ENCODE peak calls at places on chromosome 1, in ten cellular contexts. One of them, this sample, is unnamed.

GRCh38 chr1:40633563-40634376 is 31.7 kb downstream of the RIMS3 start:
- DNase-seq in posterior cingulate gyrus: no peak
- DNase-seq in foreskin fibroblast: no peak
- DNase-seq in GM12892: no peak
- DNase-seq in aorta: no peak
- DNase-seq in NCI-H524 treated with DMSO at 0.1 percent for 48 hours: no peak
- DNase-seq in fibroblast of pulmonary artery: no peak
- DNase-seq in AG10803: no peak
- DNase-seq in endothelial cell: no peak
- DNase-seq in neural progenitor cell: no peak
- DNase-seq in this sample: no peak

GRCh38 chr1:53378932-53379661 is 51.2 kb upstream of the LRP8 start:
- DNase-seq in posterior cingulate gyrus: no peak
- DNase-seq in foreskin fibroblast: no peak
- DNase-seq in GM12892: no peak
- DNase-seq in aorta: peak
- DNase-seq in NCI-H524 treated with DMSO at 0.1 percent for 48 hours: peak
- DNase-seq in fibroblast of pulmonary artery: no peak
- DNase-seq in AG10803: no peak
- DNase-seq in endothelial cell: no peak
- DNase-seq in neural progenitor cell: no peak
- DNase-seq in this sample: no peak

GRCh38 chr1:17207966-17208418 is 3.1 kb downstream of the PADI1 start:
- DNase-seq in posterior cingulate gyrus: no peak
- DNase-seq in foreskin fibroblast: peak
- DNase-seq in GM12892: peak
- DNase-seq in aorta: no peak
- DNase-seq in NCI-H524 treated with DMSO at 0.1 percent for 48 hours: no peak
- DNase-seq in fibroblast of pulmonary artery: peak
- DNase-seq in AG10803: peak
- DNase-seq in endothelial cell: no peak
- DNase-seq in neural progenitor cell: no peak
- DNase-seq in this sample: no peak

GRCh38 chr1:215530401-215530984 is 36.6 kb upstream of the KCTD3 start:
- DNase-seq in posterior cingulate gyrus: no peak
- DNase-seq in foreskin fibroblast: no peak
- DNase-seq in GM12892: no peak
- DNase-seq in aorta: no peak
- DNase-seq in NCI-H524 treated with DMSO at 0.1 percent for 48 hours: no peak
- DNase-seq in fibroblast of pulmonary artery: peak
- DNase-seq in AG10803: no peak
- DNase-seq in endothelial cell: no peak
- DNase-seq in neural progenitor cell: no peak
- DNase-seq in this sample: no peak

GRCh38 chr1:234899041-234899787 is 229.4 kb downstream of the TOMM20 start:
- DNase-seq in posterior cingulate gyrus: no peak
- DNase-seq in foreskin fibroblast: peak
- DNase-seq in GM12892: no peak
- DNase-seq in aorta: peak
- DNase-seq in NCI-H524 treated with DMSO at 0.1 percent for 48 hours: no peak
- DNase-seq in fibroblast of pulmonary artery: peak
- DNase-seq in AG10803: peak
- DNase-seq in endothelial cell: no peak
- DNase-seq in neural progenitor cell: no peak
- DNase-seq in this sample: no peak

GRCh38 chr1:57422271-57423134 is 1.4 kb downstream of the DAB1 start:
- DNase-seq in posterior cingulate gyrus: peak
- DNase-seq in foreskin fibroblast: peak
- DNase-seq in GM12892: no peak
- DNase-seq in aorta: no peak
- DNase-seq in NCI-H524 treated with DMSO at 0.1 percent for 48 hours: no peak
- DNase-seq in fibroblast of pulmonary artery: peak
- DNase-seq in AG10803: peak
- DNase-seq in endothelial cell: peak
- DNase-seq in neural progenitor cell: peak
- DNase-seq in this sample: no peak

GRCh38 chr1:170699696-170700095 is 35.8 kb downstream of the PRRX1 start:
- DNase-seq in posterior cingulate gyrus: no peak
- DNase-seq in foreskin fibroblast: no peak
- DNase-seq in GM12892: no peak
- DNase-seq in aorta: no peak
- DNase-seq in NCI-H524 treated with DMSO at 0.1 percent for 48 hours: no peak
- DNase-seq in fibroblast of pulmonary artery: no peak
- DNase-seq in AG10803: no peak
- DNase-seq in endothelial cell: no peak
- DNase-seq in neural progenitor cell: no peak
- DNase-seq in this sample: no peak

GRCh38 chr1:225691377-225691776 is 38.5 kb upstream of the ENAH start:
- DNase-seq in posterior cingulate gyrus: no peak
- DNase-seq in foreskin fibroblast: no peak
- DNase-seq in GM12892: no peak
- DNase-seq in aorta: no peak
- DNase-seq in NCI-H524 treated with DMSO at 0.1 percent for 48 hours: no peak
- DNase-seq in fibroblast of pulmonary artery: peak
- DNase-seq in AG10803: peak
- DNase-seq in endothelial cell: no peak
- DNase-seq in neural progenitor cell: no peak
- DNase-seq in this sample: no peak

GRCh38 chr1:198162091-198162767 is 5.4 kb downstream of the NEK7 start:
- DNase-seq in posterior cingulate gyrus: no peak
- DNase-seq in foreskin fibroblast: no peak
- DNase-seq in GM12892: no peak
- DNase-seq in aorta: no peak
- DNase-seq in NCI-H524 treated with DMSO at 0.1 percent for 48 hours: no peak
- DNase-seq in fibroblast of pulmonary artery: no peak
- DNase-seq in AG10803: no peak
- DNase-seq in endothelial cell: no peak
- DNase-seq in neural progenitor cell: no peak
- DNase-seq in this sample: no peak

GRCh38 chr1:185325413-185325812 is 8.4 kb upstream of the IVNS1ABP start:
- DNase-seq in posterior cingulate gyrus: no peak
- DNase-seq in foreskin fibroblast: peak
- DNase-seq in GM12892: no peak
- DNase-seq in aorta: no peak
- DNase-seq in NCI-H524 treated with DMSO at 0.1 percent for 48 hours: no peak
- DNase-seq in fibroblast of pulmonary artery: no peak
- DNase-seq in AG10803: peak
- DNase-seq in endothelial cell: no peak
- DNase-seq in neural progenitor cell: no peak
- DNase-seq in this sample: no peak

GRCh38 chr1:206472454-206472853 is 2.2 kb downstream of the IKBKE start:
- DNase-seq in posterior cingulate gyrus: no peak
- DNase-seq in foreskin fibroblast: peak
- DNase-seq in GM12892: no peak
- DNase-seq in aorta: no peak
- DNase-seq in NCI-H524 treated with DMSO at 0.1 percent for 48 hours: no peak
- DNase-seq in fibroblast of pulmonary artery: peak
- DNase-seq in AG10803: peak
- DNase-seq in endothelial cell: peak
- DNase-seq in neural progenitor cell: peak
- DNase-seq in this sample: peak

GRCh38 chr1:234262007-234262753 is 111.1 kb upstream of the COA6 start:
- DNase-seq in posterior cingulate gyrus: no peak
- DNase-seq in foreskin fibroblast: no peak
- DNase-seq in GM12892: no peak
- DNase-seq in aorta: no peak
- DNase-seq in NCI-H524 treated with DMSO at 0.1 percent for 48 hours: no peak
- DNase-seq in fibroblast of pulmonary artery: no peak
- DNase-seq in AG10803: no peak
- DNase-seq in endothelial cell: no peak
- DNase-seq in neural progenitor cell: no peak
- DNase-seq in this sample: no peak

GRCh38 chr1:226638001-226638601 is 89.5 kb downstream of the STUM start:
- DNase-seq in posterior cingulate gyrus: peak
- DNase-seq in foreskin fibroblast: peak
- DNase-seq in GM12892: no peak
- DNase-seq in aorta: peak
- DNase-seq in NCI-H524 treated with DMSO at 0.1 percent for 48 hours: no peak
- DNase-seq in fibroblast of pulmonary artery: no peak
- DNase-seq in AG10803: no peak
- DNase-seq in endothelial cell: no peak
- DNase-seq in neural progenitor cell: no peak
- DNase-seq in this sample: peak

GRCh38 chr1:205676597-205676996 is 3.7 kb downstream of the SLC45A3 start:
- DNase-seq in posterior cingulate gyrus: peak
- DNase-seq in foreskin fibroblast: no peak
- DNase-seq in GM12892: no peak
- DNase-seq in aorta: no peak
- DNase-seq in NCI-H524 treated with DMSO at 0.1 percent for 48 hours: no peak
- DNase-seq in fibroblast of pulmonary artery: no peak
- DNase-seq in AG10803: no peak
- DNase-seq in endothelial cell: no peak
- DNase-seq in neural progenitor cell: no peak
- DNase-seq in this sample: no peak

GRCh38 chr1:183039985-183040447 is 16.8 kb downstream of the LAMC1 start:
- DNase-seq in posterior cingulate gyrus: no peak
- DNase-seq in foreskin fibroblast: peak
- DNase-seq in GM12892: no peak
- DNase-seq in aorta: no peak
- DNase-seq in NCI-H524 treated with DMSO at 0.1 percent for 48 hours: no peak
- DNase-seq in fibroblast of pulmonary artery: peak
- DNase-seq in AG10803: peak
- DNase-seq in endothelial cell: no peak
- DNase-seq in neural progenitor cell: no peak
- DNase-seq in this sample: no peak

GRCh38 chr1:25658791-25659431 is 42.3 kb downstream of the MAN1C1 start:
- DNase-seq in posterior cingulate gyrus: no peak
- DNase-seq in foreskin fibroblast: no peak
- DNase-seq in GM12892: no peak
- DNase-seq in aorta: no peak
- DNase-seq in NCI-H524 treated with DMSO at 0.1 percent for 48 hours: no peak
- DNase-seq in fibroblast of pulmonary artery: peak
- DNase-seq in AG10803: peak
- DNase-seq in endothelial cell: no peak
- DNase-seq in neural progenitor cell: no peak
- DNase-seq in this sample: no peak

GRCh38 chr1:1665815-1666251 is 7.0 kb upstream of the CDK11B start:
- DNase-seq in posterior cingulate gyrus: no peak
- DNase-seq in foreskin fibroblast: peak
- DNase-seq in GM12892: no peak
- DNase-seq in aorta: peak
- DNase-seq in NCI-H524 treated with DMSO at 0.1 percent for 48 hours: no peak
- DNase-seq in fibroblast of pulmonary artery: no peak
- DNase-seq in AG10803: no peak
- DNase-seq in endothelial cell: peak
- DNase-seq in neural progenitor cell: peak
- DNase-seq in this sample: no peak

GRCh38 chr1:31105646-31106045 is 40.1 kb upstream of the PUM1 start:
- DNase-seq in posterior cingulate gyrus: no peak
- DNase-seq in foreskin fibroblast: peak
- DNase-seq in GM12892: no peak
- DNase-seq in aorta: peak
- DNase-seq in NCI-H524 treated with DMSO at 0.1 percent for 48 hours: no peak
- DNase-seq in fibroblast of pulmonary artery: no peak
- DNase-seq in AG10803: no peak
- DNase-seq in endothelial cell: no peak
- DNase-seq in neural progenitor cell: no peak
- DNase-seq in this sample: no peak

GRCh38 chr1:6783221-6783620 is 2.0 kb upstream of the CAMTA1 start:
- DNase-seq in posterior cingulate gyrus: no peak
- DNase-seq in foreskin fibroblast: no peak
- DNase-seq in GM12892: no peak
- DNase-seq in aorta: no peak
- DNase-seq in NCI-H524 treated with DMSO at 0.1 percent for 48 hours: no peak
- DNase-seq in fibroblast of pulmonary artery: no peak
- DNase-seq in AG10803: no peak
- DNase-seq in endothelial cell: no peak
- DNase-seq in neural progenitor cell: no peak
- DNase-seq in this sample: no peak

This sample was measured in CD4-positive, alpha-beta memory T cell.